ENCODE peak calls at places on chromosomes 12 and 14, in six cellular contexts. R is heart right ventricle, H is mucosa of descending colon, J is A172, M is fibroblast of pulmonary artery, N is brain microvascular endothelial cell. L is an unnamed sample.

GRCh38 chr14:80587096-80587724 is 354.3 kb downstream of the CEP128 start:
- DNase-seq in M (peak; percentile 70), H (peak; percentile 6), J (peak; percentile 39), R (no peak), N (peak; percentile 55), L (no peak)

GRCh38 chr14:61264022-61264571 is 17.0 kb downstream of the TMEM30B start:
- DNase-seq in R (no peak), J (no peak), N (no peak), H (no peak), M (no peak), L (no peak)

GRCh38 chr12:55820679-55821078 is 2.8 kb downstream of the ORMDL2 start:
- DNase-seq in N (no peak), H (no peak), M (peak; percentile 44), J (no peak), R (no peak), L (no peak)

GRCh38 chr14:32702088-32702487 is 236.6 kb upstream of the NPAS3 start:
- DNase-seq in J (no peak), N (no peak), M (no peak), H (no peak), R (no peak), L (no peak)

GRCh38 chr12:132474237-132474741 is 15.7 kb upstream of the FBRSL1 start:
- DNase-seq in M (no peak), N (no peak), H (no peak), J (no peak), R (no peak), L (no peak)

GRCh38 chr14:93909429-93910128 is 17.6 kb upstream of the FAM181A start:
- DNase-seq in J (no peak), H (no peak), N (no peak), R (no peak), M (peak; percentile 3), L (peak; percentile 15)

GRCh38 chr14:34699873-34700621 is 14.3 kb downstream of the CFL2 start:
- DNase-seq in J (peak; percentile 79), M (peak; percentile 84), N (peak; percentile 73), R (no peak), H (no peak), L (no peak)

GRCh38 chr12:115763982-115764621 is 513.4 kb downstream of the MED13L start:
- DNase-seq in J (no peak), N (no peak), M (no peak), R (no peak), H (no peak), L (no peak)

GRCh38 chr14:104366931-104367810 is 212.4 kb upstream of the C14orf180 start:
- DNase-seq in N (no peak), J (no peak), M (no peak), H (no peak), R (peak; percentile 2), L (no peak)

GRCh38 chr12:997505-997904 is 6.5 kb downstream of the ERC1 start:
- DNase-seq in M (no peak), N (no peak), R (no peak), J (no peak), H (no peak), L (no peak)